ENCODE peak calls at places on chromosomes 12 and 14, in four cellular contexts. O is H1, H is HepG2, S is GM12878. D is an unnamed sample.

GRCh38 chr14:77267937-77268699 is 2.9 kb downstream of the NGB start:
- DNase-seq in O (no peak), H (no peak), S (no peak), D (no peak)

GRCh38 chr12:12704593-12705230 is 8.7 kb upstream of the GPR19 start:
- DNase-seq in O (no peak), H (peak), S (no peak), D (peak)

GRCh38 chr14:99597911-99598600 is 6.0 kb downstream of the CCDC85C start:
- DNase-seq in O (no peak), H (no peak), S (no peak), D (no peak)

GRCh38 chr14:45082420-45082819 is 1.5 kb upstream of the PRPF39 start:
- DNase-seq in O (no peak), H (no peak), S (no peak), D (no peak)

GRCh38 chr14:41604793-41605534 is 1.7 kb upstream of the LRFN5 start:
- DNase-seq in O (no peak), H (no peak), S (no peak), D (peak)

GRCh38 chr12:123119808-123120207 is 31.1 kb downstream of the PITPNM2 start:
- DNase-seq in O (no peak), H (no peak), S (peak), D (no peak)

GRCh38 chr12:54053625-54054441 is at the start of gene HOXC4:
- DNase-seq in O (no peak), H (no peak), S (no peak), D (no peak)

GRCh38 chr12:4589941-4590340 is 27.9 kb downstream of the DYRK4 start:
- DNase-seq in O (no peak), H (no peak), S (no peak), D (no peak)

GRCh38 chr14:23103581-23103980 is 1.2 kb downstream of the CIROP start:
- DNase-seq in O (no peak), H (no peak), S (no peak), D (no peak)

GRCh38 chr14:73365727-73366126 is 92.6 kb downstream of the NUMB start:
- DNase-seq in O (no peak), H (peak), S (no peak), D (no peak)

GRCh38 chr14:80930836-80931389 is 10.6 kb downstream of the CEP128 start:
- DNase-seq in O (no peak), H (no peak), S (peak), D (no peak)

GRCh38 chr12:19369691-19370148 is 69.6 kb upstream of the AEBP2 start:
- DNase-seq in O (no peak), H (no peak), S (no peak), D (no peak)
- TF ChIP-seq YY1 in O (no peak), H (no peak), S (no peak), D (no peak)

DNA sequence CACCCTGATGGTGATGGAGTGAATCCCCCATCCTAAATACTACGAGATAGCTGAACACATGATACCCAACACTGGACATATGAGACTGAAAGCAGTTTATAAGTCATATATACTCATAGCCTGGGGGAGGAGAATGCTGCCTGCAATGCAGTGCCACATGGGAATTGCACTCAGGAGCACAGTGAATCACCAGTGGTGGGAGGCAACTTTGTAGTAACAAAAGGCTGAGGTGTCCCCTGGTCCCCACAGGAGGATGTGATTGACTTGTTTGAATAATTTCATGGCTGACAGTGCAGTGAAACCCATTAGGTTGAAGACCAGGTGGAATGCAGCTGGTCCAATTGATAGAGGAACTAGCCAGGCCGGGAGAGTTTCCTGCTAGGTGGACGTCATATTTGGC is 20.2 kb downstream of the CCDC38 start:
- DNase-seq in O (no peak), H (no peak), S (no peak), D (no peak)
- TF ChIP-seq SUZ12 in O (no peak), H (no peak), S (no peak), D (no peak)

GRCh38 chr12:78787576-78787975 is 77.0 kb upstream of the SYT1 start:
- DNase-seq in O (no peak), H (no peak), S (no peak), D (no peak)
- TF ChIP-seq YY1 in O (no peak), H (no peak), S (no peak), D (no peak)

GRCh38 chr12:48768147-48768546 is 20.7 kb downstream of the ADCY6 start:
- DNase-seq in O (no peak), H (no peak), S (no peak), D (peak)

GRCh38 chr12:48771588-48772112 is 17.2 kb downstream of the ADCY6 start:
- DNase-seq in O (no peak), H (no peak), S (no peak), D (no peak)

GRCh38 chr12:48773686-48774085 is 15.2 kb downstream of the ADCY6 start:
- DNase-seq in O (no peak), H (no peak), S (no peak), D (no peak)

GRCh38 chr12:48768736-48769135 is 20.2 kb downstream of the ADCY6 start:
- DNase-seq in O (no peak), H (no peak), S (no peak), D (no peak)

DNA sequence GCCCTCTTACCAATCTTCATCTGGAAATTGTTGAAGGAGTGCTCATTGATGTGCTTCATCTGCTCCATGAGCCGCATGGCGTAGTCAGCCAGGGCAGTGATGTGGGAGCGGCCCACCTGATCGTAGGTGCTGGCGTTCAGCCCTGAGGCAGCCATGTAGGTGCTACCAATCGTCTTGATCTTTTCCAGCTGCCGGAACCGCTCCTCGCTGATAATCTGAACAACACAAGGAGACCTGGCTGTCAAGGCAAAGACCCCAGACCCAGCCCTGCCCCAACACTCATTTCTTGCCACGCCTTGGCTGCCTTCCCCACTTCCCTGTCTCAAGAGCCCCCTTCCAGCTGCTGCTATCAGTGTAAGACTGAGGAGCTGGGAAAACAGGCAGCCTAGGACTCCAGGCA is 18.1 kb downstream of the ADCY6 start:
- DNase-seq in O (no peak), H (no peak), S (no peak), D (no peak)
- TF ChIP-seq SUZ12 in O (no peak), H (no peak), S (no peak), D (no peak)

D was measured in NT2/D1.